ENCODE peak calls at places on chromosome 22, in five cellular contexts. One of them, this sample, is unnamed.

GRCh38 chr22:35604671-35605457 is 12.3 kb downstream of the MB start:
- DNase-seq in HepG2: no peak
- DNase-seq in HCT116: no peak
- DNase-seq in SK-N-SH: peak; percentile 73
- DNase-seq in GM12878: no peak
- DNase-seq in this sample: no peak

GRCh38 chr22:39750759-39751158 is 142.8 kb downstream of the ENTHD1 start:
- DNase-seq in SK-N-SH: no peak
- DNase-seq in HepG2: no peak
- DNase-seq in HCT116: no peak
- DNase-seq in GM12878: no peak
- DNase-seq in this sample: no peak

GRCh38 chr22:41222846-41223507 is 17.8 kb downstream of the CHADL start:
- DNase-seq in SK-N-SH: no peak
- DNase-seq in HCT116: no peak
- DNase-seq in GM12878: no peak
- DNase-seq in HepG2: no peak
- DNase-seq in this sample: no peak

GRCh38 chr22:40118979-40119378 is 58.7 kb upstream of the TNRC6B start:
- DNase-seq in HepG2: no peak
- DNase-seq in GM12878: no peak
- DNase-seq in HCT116: no peak
- DNase-seq in SK-N-SH: no peak
- DNase-seq in this sample: no peak

GRCh38 chr22:41904450-41905410 is 10.1 kb downstream of the SHISA8 start:
- DNase-seq in GM12878: no peak
- DNase-seq in HepG2: no peak
- DNase-seq in HCT116: no peak
- DNase-seq in SK-N-SH: no peak
- DNase-seq in this sample: no peak

GRCh38 chr22:42180349-42180842 is 49.8 kb upstream of the CYP2D6 start:
- DNase-seq in GM12878: no peak
- DNase-seq in HCT116: no peak
- DNase-seq in SK-N-SH: no peak
- DNase-seq in HepG2: no peak
- DNase-seq in this sample: no peak

GRCh38 chr22:39110631-39111561 is 13.9 kb downstream of the APOBEC3H start:
- DNase-seq in SK-N-SH: peak; percentile 39
- DNase-seq in HCT116: no peak
- DNase-seq in GM12878: no peak
- DNase-seq in HepG2: peak; percentile 59
- DNase-seq in this sample: no peak

GRCh38 chr22:43841742-43842141 is 20.6 kb downstream of the SULT4A1 start:
- DNase-seq in SK-N-SH: no peak
- DNase-seq in HepG2: no peak
- DNase-seq in GM12878: no peak
- DNase-seq in HCT116: no peak
- DNase-seq in this sample: no peak

GRCh38 chr22:41524809-41525449 is 19.3 kb downstream of the POLR3H start:
- DNase-seq in HCT116: no peak
- DNase-seq in GM12878: no peak
- DNase-seq in SK-N-SH: no peak
- DNase-seq in HepG2: no peak
- DNase-seq in this sample: no peak

GRCh38 chr22:24424001-24424900 is 3.1 kb upstream of the ADORA2A start:
- DNase-seq in GM12878: no peak
- DNase-seq in HepG2: no peak
- DNase-seq in HCT116: no peak
- DNase-seq in SK-N-SH: no peak
- DNase-seq in this sample: no peak

GRCh38 chr22:41598081-41598480 is 8.4 kb upstream of the PMM1 start:
- DNase-seq in HepG2: no peak
- DNase-seq in SK-N-SH: no peak
- DNase-seq in GM12878: no peak
- DNase-seq in HCT116: no peak
- DNase-seq in this sample: no peak

GRCh38 chr22:24695958-24696511 is 78.5 kb downstream of the PIWIL3 start:
- DNase-seq in SK-N-SH: no peak
- DNase-seq in HepG2: no peak
- DNase-seq in HCT116: no peak
- DNase-seq in GM12878: no peak
- DNase-seq in this sample: no peak

GRCh38 chr22:38728899-38729796 is 23.4 kb downstream of the GTPBP1 start:
- DNase-seq in HCT116: no peak
- DNase-seq in HepG2: peak; percentile 28
- DNase-seq in SK-N-SH: no peak
- DNase-seq in GM12878: no peak
- DNase-seq in this sample: no peak

GRCh38 chr22:35582861-35583670 is 34.1 kb downstream of the MB start:
- DNase-seq in HepG2: peak; percentile 59
- DNase-seq in SK-N-SH: peak; percentile 88
- DNase-seq in HCT116: peak; percentile 65
- DNase-seq in GM12878: peak; percentile 7
- DNase-seq in this sample: peak; percentile 76

GRCh38 chr22:42608481-42609361 is 6.0 kb downstream of the POLDIP3 start:
- DNase-seq in HCT116: no peak
- DNase-seq in HepG2: no peak
- DNase-seq in SK-N-SH: no peak
- DNase-seq in GM12878: no peak
- DNase-seq in this sample: no peak

GRCh38 chr22:18057568-18058209 is 20.1 kb upstream of the PEX26 start:
- DNase-seq in HepG2: peak; percentile 63
- DNase-seq in SK-N-SH: no peak
- DNase-seq in HCT116: peak; percentile 61
- DNase-seq in GM12878: peak; percentile 68
- DNase-seq in this sample: no peak
- TF ChIP-seq JUND in HepG2: no peak
- TF ChIP-seq JUND in SK-N-SH: peak; percentile 81
- TF ChIP-seq JUND in HCT116: peak; percentile 36
- TF ChIP-seq JUND in GM12878: peak; percentile 89
- TF ChIP-seq JUND in this sample: no peak

GRCh38 chr22:46935506-46936377 is 173.3 kb downstream of the TBC1D22A start:
- DNase-seq in HCT116: no peak
- DNase-seq in SK-N-SH: no peak
- DNase-seq in GM12878: no peak
- DNase-seq in HepG2: peak; percentile 99
- DNase-seq in this sample: no peak
- TF ChIP-seq JUND in HCT116: no peak
- TF ChIP-seq JUND in SK-N-SH: no peak
- TF ChIP-seq JUND in GM12878: no peak
- TF ChIP-seq JUND in HepG2: peak; percentile 26
- TF ChIP-seq JUND in this sample: no peak

GRCh38 chr22:20238567-20239062 is 29.5 kb downstream of the RTN4R start:
- DNase-seq in HepG2: peak; percentile 41
- DNase-seq in GM12878: no peak
- DNase-seq in SK-N-SH: peak; percentile 89
- DNase-seq in HCT116: peak; percentile 13
- DNase-seq in this sample: peak; percentile 90
- TF ChIP-seq JUND in HepG2: no peak
- TF ChIP-seq JUND in GM12878: no peak
- TF ChIP-seq JUND in SK-N-SH: no peak
- TF ChIP-seq JUND in HCT116: no peak
- TF ChIP-seq JUND in this sample: no peak

GRCh38 chr22:49956418-49956770 is 4.2 kb upstream of the PIM3 start:
- DNase-seq in HCT116: no peak
- DNase-seq in SK-N-SH: no peak
- DNase-seq in GM12878: no peak
- DNase-seq in HepG2: no peak
- DNase-seq in this sample: no peak
- TF ChIP-seq JUND in HCT116: no peak
- TF ChIP-seq JUND in SK-N-SH: no peak
- TF ChIP-seq JUND in GM12878: no peak
- TF ChIP-seq JUND in HepG2: no peak
- TF ChIP-seq JUND in this sample: no peak

GRCh38 chr22:33640900-33641299 is 279.4 kb downstream of the LARGE1 start:
- DNase-seq in GM12878: no peak
- DNase-seq in HepG2: no peak
- DNase-seq in SK-N-SH: no peak
- DNase-seq in HCT116: no peak
- DNase-seq in this sample: no peak
- TF ChIP-seq JUND in GM12878: no peak
- TF ChIP-seq JUND in HepG2: no peak
- TF ChIP-seq JUND in SK-N-SH: no peak
- TF ChIP-seq JUND in HCT116: no peak
- TF ChIP-seq JUND in this sample: no peak

GRCh38 chr22:27113211-27114030 is 456.0 kb downstream of the MIAT start:
- DNase-seq in HepG2: peak; percentile 63
- DNase-seq in GM12878: no peak
- DNase-seq in SK-N-SH: no peak
- DNase-seq in HCT116: peak; percentile 95
- DNase-seq in this sample: no peak
- TF ChIP-seq JUND in HepG2: peak; percentile 73
- TF ChIP-seq JUND in GM12878: no peak
- TF ChIP-seq JUND in SK-N-SH: peak; percentile 53
- TF ChIP-seq JUND in HCT116: peak; percentile 86
- TF ChIP-seq JUND in this sample: no peak

GRCh38 chr22:46577361-46578249 is 40.2 kb upstream of the CELSR1 start:
- DNase-seq in SK-N-SH: peak; percentile 76
- DNase-seq in HepG2: no peak
- DNase-seq in HCT116: no peak
- DNase-seq in GM12878: no peak
- DNase-seq in this sample: no peak

GRCh38 chr22:46576556-46577351 is 39.3 kb upstream of the CELSR1 start:
- DNase-seq in SK-N-SH: peak; percentile 95
- DNase-seq in HepG2: no peak
- DNase-seq in GM12878: no peak
- DNase-seq in HCT116: no peak
- DNase-seq in this sample: peak; percentile 59

GRCh38 chr22:46579751-46580449 is 40.3 kb upstream of the GRAMD4 start:
- DNase-seq in GM12878: no peak
- DNase-seq in SK-N-SH: no peak
- DNase-seq in HCT116: no peak
- DNase-seq in HepG2: no peak
- DNase-seq in this sample: no peak

GRCh38 chr22:46578824-46579561 is 41.2 kb upstream of the GRAMD4 start:
- DNase-seq in HepG2: peak; percentile 64
- DNase-seq in HCT116: no peak
- DNase-seq in SK-N-SH: peak; percentile 75
- DNase-seq in GM12878: no peak
- DNase-seq in this sample: no peak

GRCh38 chr22:46578251-46578823 is 40.9 kb upstream of the CELSR1 start:
- DNase-seq in GM12878: no peak
- DNase-seq in HCT116: no peak
- DNase-seq in SK-N-SH: no peak
- DNase-seq in HepG2: no peak
- DNase-seq in this sample: no peak
- TF ChIP-seq JUND in GM12878: no peak
- TF ChIP-seq JUND in HCT116: no peak
- TF ChIP-seq JUND in SK-N-SH: no peak
- TF ChIP-seq JUND in HepG2: no peak
- TF ChIP-seq JUND in this sample: no peak

DNA sequence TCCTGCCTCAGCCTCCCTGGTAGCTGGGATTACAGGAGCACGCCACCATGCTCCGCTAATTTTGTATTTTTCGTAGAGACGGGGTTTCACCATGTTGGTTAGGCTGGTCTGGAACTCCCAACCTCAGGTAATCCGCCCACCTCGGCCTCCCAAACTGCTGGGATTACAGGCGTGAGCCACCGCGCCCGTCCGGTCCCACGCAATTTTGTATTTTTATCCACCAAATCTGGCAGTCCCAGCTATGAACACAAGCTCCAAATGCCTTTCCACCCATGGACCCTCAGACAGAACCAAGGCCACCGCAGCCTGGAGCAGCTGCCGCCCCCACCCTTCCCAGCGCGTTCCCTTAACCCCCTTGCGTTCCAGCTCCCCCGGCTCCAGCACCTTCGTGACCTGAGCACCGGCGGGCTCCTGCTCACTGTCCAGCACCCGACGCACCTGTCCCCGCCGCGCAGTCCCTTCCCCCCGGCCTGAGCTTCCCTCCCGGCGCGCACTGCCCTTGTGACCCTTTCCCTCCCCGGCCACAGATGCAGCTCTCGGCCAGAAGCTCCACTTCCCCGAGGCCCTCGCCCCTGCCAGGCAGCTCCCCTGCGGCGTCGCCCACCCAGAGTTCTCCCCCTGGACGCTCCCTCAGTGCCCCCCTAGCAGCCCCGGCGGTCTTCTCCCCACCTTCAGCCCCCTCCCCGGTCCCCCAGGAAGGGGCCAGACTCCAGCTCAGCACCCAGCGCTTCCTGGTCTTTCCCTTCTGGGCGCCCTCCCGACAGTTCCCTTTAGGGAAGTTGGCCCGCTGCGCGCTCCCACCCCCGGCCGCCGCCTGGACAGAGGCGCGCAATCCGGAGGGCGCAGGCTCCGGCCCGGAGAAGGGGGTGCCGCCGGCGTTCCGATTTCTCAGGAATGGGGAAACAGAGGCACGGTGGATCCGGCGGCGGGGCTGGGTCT is 5.6 kb upstream of the ZBED4 start:
- DNase-seq in HCT116: no peak
- DNase-seq in HepG2: no peak
- DNase-seq in SK-N-SH: peak; percentile 75
- DNase-seq in GM12878: no peak
- DNase-seq in this sample: no peak
- TF ChIP-seq JUND in HCT116: no peak
- TF ChIP-seq JUND in HepG2: no peak
- TF ChIP-seq JUND in SK-N-SH: no peak
- TF ChIP-seq JUND in GM12878: no peak
- TF ChIP-seq JUND in this sample: no peak

This sample was measured in T47D.